ENCODE peak calls at places on chromosomes 7 and 10, in nine cellular contexts. E is GM12865, H is upper lobe of right lung, V is suprapubic skin, A is tibial nerve, I is fibroblast of the aortic adventitia, J is WTC11, R is ovary, W is PC-9. M is an unnamed sample.
A peak's percentile ranks its signal among the peaks of the same experiment; 100 is the strongest.

GRCh38 chr7:50622821-50623220 is 57.6 kb upstream of the DDC start:
- DNase-seq in E (no peak), H (no peak), V (no peak), A (no peak), I (no peak), J (no peak), R (no peak), W (no peak), M (no peak)

GRCh38 chr7:457814-458510 is 61.7 kb downstream of the PDGFA start:
- DNase-seq in E (no peak), H (peak; percentile 45), V (no peak), A (no peak), I (no peak), J (peak; percentile 3), R (no peak), W (no peak), M (no peak)

GRCh38 chr10:36462194-36462593 is 663.2 kb upstream of the ANKRD30A start:
- DNase-seq in E (no peak), H (no peak), V (no peak), A (no peak), I (peak; percentile 82), J (no peak), R (no peak), W (no peak), M (no peak)

GRCh38 chr10:89256338-89256737 is 4.8 kb upstream of the LIPA start:
- DNase-seq in E (no peak), H (no peak), V (no peak), A (no peak), I (no peak), J (no peak), R (no peak), W (no peak), M (no peak)

GRCh38 chr7:137304624-137305235 is 38.8 kb downstream of the PTN start:
- DNase-seq in E (no peak), H (no peak), V (no peak), A (no peak), I (peak; percentile 34), J (no peak), R (no peak), W (no peak), M (no peak)

GRCh38 chr10:35598379-35598778 is 6.8 kb upstream of the GJD4 start:
- DNase-seq in E (no peak), H (no peak), V (no peak), A (no peak), I (no peak), J (peak; percentile 20), R (no peak), W (no peak), M (no peak)

GRCh38 chr10:86596266-86596665 is 58.1 kb upstream of the OPN4 start:
- DNase-seq in E (no peak), H (no peak), V (peak; percentile 35), A (no peak), I (peak; percentile 31), J (no peak), R (no peak), W (no peak), M (no peak)

GRCh38 chr7:84624527-84624926 is 429.9 kb upstream of the SEMA3A start:
- DNase-seq in E (no peak), H (no peak), V (no peak), A (no peak), I (peak; percentile 20), J (no peak), R (no peak), W (no peak), M (no peak)

GRCh38 chr7:43377196-43377935 is 205.5 kb upstream of the STK17A start:
- DNase-seq in E (no peak), H (no peak), V (no peak), A (no peak), I (peak; percentile 4), J (no peak), R (no peak), W (no peak), M (no peak)

GRCh38 chr10:124742418-124743187 is 1.6 kb downstream of the FAM53B start:
- DNase-seq in E (peak; percentile 50), H (no peak), V (no peak), A (no peak), I (no peak), J (no peak), R (no peak), W (no peak), M (no peak)

GRCh38 chr7:42745357-42746022 is 166.4 kb downstream of the C7orf25 start:
- DNase-seq in E (peak; percentile 50), H (no peak), V (no peak), A (peak; percentile 61), I (peak; percentile 55), J (peak; percentile 82), R (peak; percentile 46), W (no peak), M (peak; percentile 69)

GRCh38 chr7:129784437-129784782 is 168.3 kb downstream of the UBE2H start:
- DNase-seq in E (no peak), H (no peak), V (no peak), A (no peak), I (no peak), J (peak; percentile 33), R (no peak), W (no peak), M (no peak)

GRCh38 chr7:24381919-24382505 is 98.0 kb downstream of the NPY start:
- DNase-seq in E (peak; percentile 62), H (no peak), V (no peak), A (no peak), I (peak; percentile 18), J (no peak), R (no peak), W (peak; percentile 54), M (no peak)

GRCh38 chr7:21469894-21470293 is 42.0 kb downstream of the SP4 start:
- DNase-seq in E (no peak), H (no peak), V (no peak), A (no peak), I (no peak), J (no peak), R (no peak), W (peak; percentile 38), M (no peak)

GRCh38 chr7:122885583-122886356 is 490 bp downstream of the CADPS2 start:
- DNase-seq in E (peak; percentile 28), H (peak; percentile 74), V (no peak), A (no peak), I (peak; percentile 43), J (peak; percentile 64), R (peak; percentile 47), W (peak; percentile 36), M (no peak)

GRCh38 chr10:87659571-87660483 is at the start of gene PAPSS2:
- DNase-seq in E (peak; percentile 54), H (peak; percentile 89), V (peak; percentile 80), A (peak; percentile 16), I (peak; percentile 72), J (peak; percentile 71), R (peak; percentile 60), W (no peak), M (peak; percentile 25)

GRCh38 chr10:69948261-69948660 is 104.4 kb upstream of the MACROH2A2 start:
- DNase-seq in E (no peak), H (no peak), V (no peak), A (no peak), I (no peak), J (no peak), R (no peak), W (no peak), M (no peak)

GRCh38 chr7:18623389-18623788 is 127.8 kb downstream of the HDAC9 start:
- DNase-seq in E (no peak), H (no peak), V (no peak), A (no peak), I (no peak), J (no peak), R (no peak), W (no peak), M (no peak)

GRCh38 chr7:18624436-18624835 is 128.9 kb downstream of the HDAC9 start:
- DNase-seq in E (no peak), H (no peak), V (no peak), A (no peak), I (no peak), J (no peak), R (no peak), W (no peak), M (no peak)

GRCh38 chr7:18614841-18615240 is 119.3 kb downstream of the HDAC9 start:
- DNase-seq in E (no peak), H (no peak), V (no peak), A (no peak), I (no peak), J (no peak), R (no peak), W (no peak), M (no peak)

DNA sequence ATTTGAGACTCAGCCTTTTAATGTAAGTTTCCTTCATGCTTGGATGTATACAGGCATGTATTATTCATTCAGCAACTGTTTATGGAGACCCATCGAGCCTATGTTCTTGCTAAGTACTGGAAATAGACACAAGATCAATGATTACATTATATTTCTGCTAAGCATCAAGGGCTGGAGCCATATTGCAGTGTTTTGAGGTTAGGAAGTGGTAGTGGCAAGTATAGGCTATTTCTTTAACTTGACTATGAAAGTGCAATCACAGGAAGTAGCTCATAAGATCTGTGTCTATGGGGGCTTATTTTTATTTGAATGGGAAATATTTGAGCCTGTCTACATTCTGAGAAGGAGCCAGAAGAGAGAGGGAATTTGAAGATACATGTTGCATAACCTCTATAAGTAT is 123.8 kb downstream of the HDAC9 start:
- DNase-seq in E (no peak), H (no peak), V (no peak), A (no peak), I (no peak), J (no peak), R (no peak), W (no peak), M (no peak)
- TF ChIP-seq CTCF in E (no peak), H (no peak), V (no peak), A (no peak), I (no peak), J (no peak), R (no peak), W (no peak), M (no peak)

GRCh38 chr7:15326044-15326644 is 235.7 kb downstream of the AGMO start:
- DNase-seq in E (peak; percentile 6), H (no peak), V (no peak), A (no peak), I (peak; percentile 57), J (no peak), R (no peak), W (no peak), M (no peak)
- TF ChIP-seq CTCF in E (peak; percentile 22), H (peak; percentile 50), V (no peak), A (peak; percentile 52), I (peak; percentile 61), J (peak; percentile 9), R (peak; percentile 30), W (peak; percentile 77), M (peak; percentile 22)

DNA sequence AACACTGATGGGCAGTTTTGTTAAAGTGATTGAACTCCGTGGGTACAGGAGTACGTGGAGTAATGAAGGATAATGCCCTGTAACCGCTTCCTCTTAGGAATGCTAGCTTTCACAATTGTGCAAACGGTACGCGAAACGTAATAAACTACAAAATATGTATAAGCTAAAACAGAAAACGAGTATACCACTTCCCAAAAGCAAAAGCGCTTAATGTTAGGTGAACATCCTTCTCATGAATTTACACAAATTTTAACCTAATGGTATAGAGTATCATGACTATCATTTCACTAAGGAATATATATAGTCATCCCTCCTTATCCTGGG is 395 bp upstream of the ZNF25 start:
- DNase-seq in E (no peak), H (no peak), V (no peak), A (no peak), I (no peak), J (no peak), R (no peak), W (no peak), M (no peak)
- TF ChIP-seq CTCF in E (no peak), H (no peak), V (no peak), A (no peak), I (no peak), J (no peak), R (no peak), W (peak; percentile 12), M (peak; percentile 8)

GRCh38 chr10:127694580-127695193 is 42.3 kb upstream of the FOXI2 start:
- DNase-seq in E (peak; percentile 67), H (peak; percentile 84), V (no peak), A (no peak), I (no peak), J (peak; percentile 93), R (no peak), W (no peak), M (peak; percentile 69)
- TF ChIP-seq CTCF in E (peak; percentile 68), H (peak; percentile 59), V (no peak), A (no peak), I (no peak), J (peak; percentile 79), R (no peak), W (peak; percentile 38), M (peak; percentile 64)